ENCODE peak calls at places on chromosomes 13 and 19, in five cellular contexts. M is omental fat pad, K is lower lobe of right lung, J is heart left ventricle, U is BJ. A is an unnamed sample.
A peak's percentile ranks its signal among the peaks of the same experiment; 100 is the strongest.

GRCh38 chr13:34863360-34864135 is 78.5 kb upstream of the NBEA start:
- DNase-seq in U (peak; percentile 85), J (no peak), M (no peak), K (no peak), A (peak; percentile 89)

GRCh38 chr13:102901615-102902305 is 55.9 kb downstream of the ERCC5 start:
- DNase-seq in J (no peak), K (no peak), U (no peak), M (no peak), A (no peak)

GRCh38 chr13:98206946-98207345 is 29.9 kb upstream of the RNF113B start:
- DNase-seq in M (no peak), U (peak; percentile 99), J (no peak), K (no peak), A (no peak)

GRCh38 chr13:22103628-22104027 is 432.8 kb downstream of the FGF9 start:
- DNase-seq in J (no peak), K (no peak), M (no peak), U (no peak), A (no peak)

GRCh38 chr13:65959305-65959704 is 1270.8 kb downstream of the PCDH9 start:
- DNase-seq in K (no peak), U (peak; percentile 85), J (no peak), M (no peak), A (no peak)

GRCh38 chr13:37342205-37342604 is 236.7 kb upstream of the CSNK1A1L start:
- DNase-seq in K (no peak), J (no peak), M (no peak), U (no peak), A (no peak)

GRCh38 chr13:74026753-74027152 is 107.5 kb downstream of the KLF12 start:
- DNase-seq in J (no peak), K (no peak), U (no peak), M (no peak), A (peak; percentile 9)

GRCh38 chr19:12872941-12873890 is 8.0 kb downstream of the DNASE2 start:
- DNase-seq in M (peak; percentile 34), K (peak; percentile 83), J (no peak), U (peak; percentile 22), A (peak; percentile 94)

GRCh38 chr13:51728972-51729371 is 75.0 kb downstream of the DHRS12 start:
- DNase-seq in M (no peak), J (no peak), U (no peak), K (no peak), A (peak; percentile 31)

GRCh38 chr19:18117692-18118378 is 20.3 kb downstream of the MAST3 start:
- DNase-seq in U (no peak), M (peak; percentile 67), J (peak; percentile 91), K (peak; percentile 95), A (peak; percentile 89)

GRCh38 chr13:20686167-20686566 is 17.3 kb upstream of the IL17D start:
- DNase-seq in K (no peak), M (no peak), U (no peak), J (no peak), A (no peak)

GRCh38 chr13:29456419-29456818 is 139.1 kb downstream of the SLC7A1 start:
- DNase-seq in M (no peak), J (no peak), K (no peak), U (no peak), A (no peak)

GRCh38 chr19:30255783-30256509 is 116.2 kb upstream of the ZNF536 start:
- DNase-seq in J (no peak), M (no peak), U (no peak), K (no peak), A (no peak)

GRCh38 chr19:11208526-11209471 is 11.5 kb upstream of the KANK2 start:
- DNase-seq in M (no peak), K (no peak), U (no peak), J (no peak), A (no peak)

GRCh38 chr19:12453495-12453894 is 12.7 kb upstream of the ZNF443 start:
- DNase-seq in K (no peak), M (no peak), J (no peak), U (no peak), A (peak; percentile 14)

GRCh38 chr13:78595819-78596700 is 7.3 kb downstream of the POU4F1 start:
- DNase-seq in U (no peak), K (no peak), M (no peak), J (no peak), A (no peak)

GRCh38 chr19:46946611-46947238 is 72.9 kb upstream of the NPAS1 start:
- DNase-seq in U (no peak), K (no peak), M (no peak), J (no peak), A (no peak)

GRCh38 chr13:75896271-75896670 is 260.1 kb downstream of the LMO7 start:
- DNase-seq in U (no peak), J (no peak), K (no peak), M (no peak), A (no peak)

GRCh38 chr13:107883561-107884175 is 331.7 kb downstream of the LIG4 start:
- DNase-seq in J (no peak), U (no peak), K (no peak), M (no peak), A (no peak)

GRCh38 chr13:32969516-32969941 is 46.7 kb upstream of the KL start:
- DNase-seq in M (no peak), K (no peak), J (peak; percentile 25), U (peak; percentile 19), A (no peak)

GRCh38 chr13:63024458-63024857 is 1608.8 kb upstream of the PCDH20 start:
- DNase-seq in M (no peak), J (no peak), K (no peak), U (no peak), A (no peak)

GRCh38 chr19:18709546-18709945 is 26.1 kb downstream of the CRTC1 start:
- DNase-seq in U (no peak), M (no peak), J (no peak), K (no peak), A (no peak)

GRCh38 chr19:39351537-39352037 is 9.4 kb downstream of the SAMD4B start:
- DNase-seq in U (no peak), J (no peak), K (no peak), M (no peak), A (no peak)

GRCh38 chr13:29925457-29925856 is 75.0 kb upstream of the UBL3 start:
- DNase-seq in J (peak; percentile 65), M (peak; percentile 58), U (no peak), K (peak; percentile 81), A (peak; percentile 60)

DNA sequence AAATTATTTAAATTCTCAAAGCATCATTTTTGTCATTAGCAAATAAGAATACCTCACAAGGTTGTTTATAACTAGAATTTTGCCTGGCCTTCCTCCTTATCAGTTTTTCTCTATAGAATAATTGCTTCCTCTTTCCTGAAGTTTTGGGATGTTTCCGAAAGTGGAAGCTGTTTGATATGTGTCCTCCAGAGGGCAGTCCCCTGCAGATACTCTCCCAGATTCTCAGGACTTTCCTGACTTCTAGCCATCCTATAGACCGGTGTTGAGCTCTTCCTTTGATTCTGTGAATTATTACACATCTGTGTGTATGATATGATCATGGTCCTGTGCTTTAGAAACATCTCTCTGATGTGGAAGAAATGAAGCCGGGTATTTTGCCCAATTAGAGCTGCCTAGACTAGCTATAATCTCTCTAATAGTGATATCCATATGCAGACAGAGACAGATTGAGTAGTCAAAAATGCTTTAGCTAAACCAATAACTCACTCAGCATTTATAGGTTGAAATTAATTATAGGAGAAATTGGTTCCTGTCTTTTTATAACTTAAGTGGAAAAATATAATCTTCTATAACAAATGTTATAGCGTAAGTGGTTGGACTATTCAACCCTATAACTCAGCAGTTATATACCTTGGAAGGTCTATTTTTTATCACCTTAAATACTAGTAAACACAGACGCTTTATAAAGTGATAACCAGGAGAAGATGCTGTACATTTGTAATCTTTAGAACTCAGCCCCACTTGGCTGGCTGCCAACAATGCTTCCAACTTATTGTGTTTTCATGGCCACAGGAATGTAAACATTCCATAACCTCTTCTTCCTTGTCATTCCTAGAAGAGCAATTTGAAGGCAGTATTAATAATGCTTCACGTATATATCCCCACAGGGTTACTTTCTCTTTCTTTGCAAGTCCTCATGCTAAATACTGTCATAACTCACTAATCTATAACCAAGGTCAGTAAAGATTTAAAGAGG is 201.0 kb upstream of the RXFP2 start:
- DNase-seq in U (no peak), M (no peak), K (no peak), J (no peak), A (peak; percentile 28)
- TF ChIP-seq CTCF in U (peak; percentile 78), M (no peak), K (peak; percentile 45), J (peak; percentile 19), A (peak; percentile 41)

DNA sequence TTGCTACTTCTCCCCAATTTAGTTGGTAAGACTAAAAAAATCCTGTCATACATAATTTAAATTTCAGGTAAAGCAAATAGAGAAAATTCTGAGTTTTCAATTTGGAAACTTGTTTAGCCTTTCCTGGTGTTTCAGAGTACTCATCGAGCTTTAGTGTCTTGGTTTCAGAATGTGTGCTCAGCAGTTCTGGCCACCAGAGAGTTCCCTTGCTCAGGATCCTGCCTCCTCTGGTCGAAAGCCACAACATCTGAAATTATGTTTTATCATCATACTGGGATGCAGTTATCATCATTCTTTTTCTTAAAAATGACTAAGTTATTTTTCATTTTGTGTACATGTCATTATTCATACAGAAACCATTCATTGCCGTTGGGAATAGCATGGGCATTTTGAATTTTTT is 263.2 kb upstream of the SPRY2 start:
- DNase-seq in U (no peak), J (peak; percentile 37), M (no peak), K (no peak), A (no peak)
- TF ChIP-seq CTCF in U (no peak), J (peak; percentile 10), M (no peak), K (no peak), A (no peak)

GRCh38 chr19:57583104-57583520 is 833 bp upstream of the ZIK1 start:
- DNase-seq in M (no peak), U (no peak), K (no peak), J (no peak), A (no peak)

GRCh38 chr19:57583521-57584416 is at the start of gene ZIK1:
- DNase-seq in U (peak; percentile 68), M (peak; percentile 69), J (peak; percentile 95), K (peak; percentile 88), A (peak; percentile 83)

GRCh38 chr19:57576661-57577060 is 2.0 kb downstream of the ZNF416 start:
- DNase-seq in K (no peak), M (no peak), U (no peak), J (no peak), A (no peak)

GRCh38 chr19:57578487-57579205 is at the start of gene ZNF416:
- DNase-seq in U (peak; percentile 95), J (peak; percentile 98), M (peak; percentile 92), K (peak; percentile 97), A (peak; percentile 98)
- TF ChIP-seq CTCF in U (peak; percentile 39), J (no peak), M (no peak), K (no peak), A (no peak)

GRCh38 chr19:41641879-41642485 is 15.1 kb upstream of the CEACAM4 start:
- DNase-seq in J (peak; percentile 25), K (peak; percentile 65), U (no peak), M (no peak), A (peak; percentile 79)

GRCh38 chr19:41649827-41650226 is 23.0 kb upstream of the CEACAM4 start:
- DNase-seq in J (no peak), M (no peak), U (no peak), K (no peak), A (peak; percentile 16)

DNA sequence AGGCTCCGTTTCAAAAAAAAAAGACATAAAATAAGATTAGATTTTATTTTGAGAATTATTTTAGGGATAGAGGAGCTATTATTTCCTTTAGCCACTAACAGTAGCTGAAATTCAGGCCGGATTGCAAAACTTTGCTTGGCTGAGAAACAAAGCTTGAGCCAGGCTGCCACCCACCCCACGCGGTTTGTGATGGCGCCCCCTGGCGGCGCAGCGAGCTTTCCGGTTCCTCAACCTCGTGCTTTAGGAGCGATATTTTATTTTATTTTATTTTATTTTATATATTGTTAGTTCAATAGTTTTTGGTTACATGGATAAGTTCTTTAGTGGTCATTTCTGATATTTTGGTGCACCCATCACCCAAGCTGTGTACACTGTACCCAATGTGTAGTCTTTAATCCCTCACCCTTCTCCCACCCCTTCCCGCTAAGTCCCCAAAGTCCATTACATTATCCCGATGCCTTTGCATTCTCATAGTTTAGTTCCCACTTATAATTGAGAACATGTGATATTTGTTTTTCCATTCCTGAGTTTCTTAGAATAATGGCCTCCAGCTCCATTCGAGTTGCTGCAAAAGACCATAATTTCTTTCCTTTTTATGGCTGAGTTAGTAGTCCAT is 19.8 kb upstream of the CEACAM4 start:
- DNase-seq in J (no peak), M (no peak), K (peak; percentile 76), U (no peak), A (no peak)
- TF ChIP-seq CTCF in J (no peak), M (no peak), K (peak; percentile 52), U (peak; percentile 38), A (no peak)

A was measured in RWPE1.